ENCODE peak calls at places on chromosomes 13 and 19, in eight cellular contexts. One of them, this sample, is unnamed.
A peak's percentile ranks its signal among the peaks of the same experiment; 100 is the strongest.

GRCh38 chr13:31045621-31046081 is 113.2 kb downstream of the TEX26 start:
- DNase-seq in mucosa of descending colon: peak; percentile 80
- DNase-seq in effector memory CD4-positive, alpha-beta T cell: peak; percentile 20
- DNase-seq in stimulated activated CD4-positive, alpha-beta T cell treated with anti-CD3 and anti-CD28 coated beads, TNF-alpha, amount 100 ng/mL, for 48 hours: peak; percentile 64
- DNase-seq in retina: no peak
- DNase-seq in RWPE1: peak; percentile 90
- DNase-seq in HTR-8/SVneo: peak; percentile 73
- DNase-seq in AML-193: peak; percentile 60
- DNase-seq in this sample: peak; percentile 94

GRCh38 chr19:57560049-57560491 is 407 bp upstream of the ZNF550 start:
- DNase-seq in mucosa of descending colon: no peak
- DNase-seq in effector memory CD4-positive, alpha-beta T cell: no peak
- DNase-seq in stimulated activated CD4-positive, alpha-beta T cell treated with anti-CD3 and anti-CD28 coated beads, TNF-alpha, amount 100 ng/mL, for 48 hours: no peak
- DNase-seq in retina: no peak
- DNase-seq in RWPE1: peak; percentile 64
- DNase-seq in HTR-8/SVneo: peak; percentile 65
- DNase-seq in AML-193: no peak
- DNase-seq in this sample: no peak

GRCh38 chr13:24173775-24174174 is 13.3 kb downstream of the SPATA13 start:
- DNase-seq in mucosa of descending colon: no peak
- DNase-seq in effector memory CD4-positive, alpha-beta T cell: no peak
- DNase-seq in stimulated activated CD4-positive, alpha-beta T cell treated with anti-CD3 and anti-CD28 coated beads, TNF-alpha, amount 100 ng/mL, for 48 hours: no peak
- DNase-seq in retina: no peak
- DNase-seq in RWPE1: no peak
- DNase-seq in HTR-8/SVneo: no peak
- DNase-seq in AML-193: no peak
- DNase-seq in this sample: no peak

GRCh38 chr13:33479066-33479465 is 193.5 kb upstream of the STARD13 start:
- DNase-seq in mucosa of descending colon: no peak
- DNase-seq in effector memory CD4-positive, alpha-beta T cell: no peak
- DNase-seq in stimulated activated CD4-positive, alpha-beta T cell treated with anti-CD3 and anti-CD28 coated beads, TNF-alpha, amount 100 ng/mL, for 48 hours: no peak
- DNase-seq in retina: no peak
- DNase-seq in RWPE1: no peak
- DNase-seq in HTR-8/SVneo: no peak
- DNase-seq in AML-193: no peak
- DNase-seq in this sample: no peak

GRCh38 chr19:13839938-13840750 is 36.8 kb upstream of the NANOS3 start:
- DNase-seq in mucosa of descending colon: peak; percentile 90
- DNase-seq in effector memory CD4-positive, alpha-beta T cell: no peak
- DNase-seq in stimulated activated CD4-positive, alpha-beta T cell treated with anti-CD3 and anti-CD28 coated beads, TNF-alpha, amount 100 ng/mL, for 48 hours: no peak
- DNase-seq in retina: no peak
- DNase-seq in RWPE1: peak; percentile 71
- DNase-seq in HTR-8/SVneo: peak; percentile 71
- DNase-seq in AML-193: peak; percentile 42
- DNase-seq in this sample: no peak

GRCh38 chr13:25988655-25989054 is 63.2 kb downstream of the SHISA2 start:
- DNase-seq in mucosa of descending colon: no peak
- DNase-seq in effector memory CD4-positive, alpha-beta T cell: no peak
- DNase-seq in stimulated activated CD4-positive, alpha-beta T cell treated with anti-CD3 and anti-CD28 coated beads, TNF-alpha, amount 100 ng/mL, for 48 hours: no peak
- DNase-seq in retina: peak; percentile 78
- DNase-seq in RWPE1: no peak
- DNase-seq in HTR-8/SVneo: no peak
- DNase-seq in AML-193: no peak
- DNase-seq in this sample: no peak

GRCh38 chr13:94268661-94269060 is 210.8 kb downstream of the DCT start:
- DNase-seq in mucosa of descending colon: no peak
- DNase-seq in effector memory CD4-positive, alpha-beta T cell: no peak
- DNase-seq in stimulated activated CD4-positive, alpha-beta T cell treated with anti-CD3 and anti-CD28 coated beads, TNF-alpha, amount 100 ng/mL, for 48 hours: no peak
- DNase-seq in retina: no peak
- DNase-seq in RWPE1: no peak
- DNase-seq in HTR-8/SVneo: no peak
- DNase-seq in AML-193: no peak
- DNase-seq in this sample: no peak

GRCh38 chr13:50951366-50951765 is 41.8 kb downstream of the RNASEH2B start:
- DNase-seq in mucosa of descending colon: no peak
- DNase-seq in effector memory CD4-positive, alpha-beta T cell: no peak
- DNase-seq in stimulated activated CD4-positive, alpha-beta T cell treated with anti-CD3 and anti-CD28 coated beads, TNF-alpha, amount 100 ng/mL, for 48 hours: no peak
- DNase-seq in retina: no peak
- DNase-seq in RWPE1: no peak
- DNase-seq in HTR-8/SVneo: no peak
- DNase-seq in AML-193: no peak
- DNase-seq in this sample: no peak

This sample was measured in HCT116.